ENCODE peak calls at places on chromosomes 5 and 9, in six cellular contexts. I, F, K, W, R and X are unnamed samples.

GRCh38 chr5:139395844-139396640 is 1.1 kb upstream of the PROB1 start:
- DNase-seq in W (no peak), I (no peak), F (no peak), K (no peak), R (no peak), X (no peak)

GRCh38 chr5:98483301-98483700 is 290.2 kb upstream of the RGMB start:
- DNase-seq in W (no peak), I (no peak), R (no peak), F (no peak), K (no peak), X (no peak)

GRCh38 chr9:118829334-118829733 is 539.9 kb downstream of the BRINP1 start:
- DNase-seq in R (no peak), F (peak; percentile 26), W (no peak), K (no peak), I (no peak), X (no peak)

GRCh38 chr9:7613931-7614330 is 185.6 kb downstream of the DMAC1 start:
- DNase-seq in F (no peak), R (no peak), K (no peak), I (no peak), W (no peak), X (no peak)

GRCh38 chr9:32723801-32724200 is 59.5 kb upstream of the TMEM215 start:
- DNase-seq in F (no peak), R (no peak), I (no peak), W (no peak), K (no peak), X (no peak)

GRCh38 chr5:149333711-149334443 is 11.4 kb upstream of the GRPEL2 start:
- DNase-seq in K (no peak), I (no peak), R (no peak), F (no peak), W (no peak), X (no peak)

GRCh38 chr9:13597427-13597826 is 317.9 kb upstream of the MPDZ start:
- DNase-seq in F (no peak), W (no peak), R (no peak), I (no peak), K (no peak), X (no peak)

GRCh38 chr9:135328485-135329417 is 150.8 kb upstream of the PPP1R26 start:
- DNase-seq in R (no peak), F (no peak), W (no peak), I (no peak), K (no peak), X (no peak)

GRCh38 chr9:35478871-35479270 is 11.0 kb upstream of the RUSC2 start:
- DNase-seq in I (no peak), K (no peak), F (no peak), W (no peak), R (no peak), X (no peak)

GRCh38 chr5:60959156-60959555 is 14.2 kb downstream of the NDUFAF2 start:
- DNase-seq in R (no peak), I (no peak), K (no peak), W (no peak), F (no peak), X (no peak)

GRCh38 chr5:135996611-135997010 is 32.2 kb upstream of the TGFBI start:
- DNase-seq in R (no peak), F (no peak), K (no peak), I (no peak), W (no peak), X (no peak)

GRCh38 chr5:157710887-157711286 is 20.3 kb upstream of the THG1L start:
- DNase-seq in W (no peak), R (no peak), F (no peak), K (no peak), I (no peak), X (no peak)

GRCh38 chr5:168481330-168481788 is 4.9 kb upstream of the RARS1 start:
- DNase-seq in R (no peak), F (no peak), I (no peak), K (no peak), W (no peak), X (no peak)

GRCh38 chr5:74943905-74944304 is 77.7 kb upstream of the FAM169A start:
- DNase-seq in R (no peak), I (no peak), F (no peak), W (no peak), K (no peak), X (no peak)

GRCh38 chr9:96061293-96061987 is 185.9 kb downstream of the ERCC6L2 start:
- DNase-seq in F (no peak), I (no peak), R (peak; percentile 22), W (no peak), K (peak; percentile 58), X (peak; percentile 42)

GRCh38 chr5:61298580-61298979 is 33.5 kb upstream of the ZSWIM6 start:
- DNase-seq in F (no peak), W (no peak), I (no peak), K (no peak), R (no peak), X (no peak)

GRCh38 chr9:130448035-130448624 is 3.4 kb downstream of the ASS1 start:
- DNase-seq in W (no peak), I (no peak), R (no peak), F (no peak), K (no peak), X (no peak)

GRCh38 chr5:64364426-64364825 is 141.4 kb upstream of the RGS7BP start:
- DNase-seq in I (no peak), F (no peak), W (no peak), R (no peak), K (no peak), X (no peak)

GRCh38 chr5:124235031-124235562 is 511.3 kb downstream of the ZNF608 start:
- DNase-seq in R (no peak), I (no peak), F (no peak), W (no peak), K (no peak), X (no peak)

GRCh38 chr5:29899583-29899982 is 1293.9 kb upstream of the CDH6 start:
- DNase-seq in R (no peak), F (no peak), K (no peak), W (no peak), I (no peak), X (no peak)

GRCh38 chr9:2159521-2160417 is 144.6 kb downstream of the SMARCA2 start:
- DNase-seq in R (no peak), W (no peak), K (no peak), F (no peak), I (no peak), X (no peak)

GRCh38 chr9:123438321-123438720 is 82.3 kb downstream of the CRB2 start:
- DNase-seq in I (no peak), W (no peak), F (no peak), R (no peak), K (no peak), X (no peak)

GRCh38 chr5:80761176-80761575 is 106.4 kb upstream of the DHFR start:
- DNase-seq in R (no peak), W (no peak), K (no peak), F (no peak), I (no peak), X (no peak)

GRCh38 chr5:77630246-77631165 is 8.0 kb downstream of the OTP start:
- DNase-seq in R (peak; percentile 32), I (no peak), F (no peak), K (peak; percentile 22), W (no peak), X (no peak)

GRCh38 chr9:38227061-38227540 is 158.1 kb upstream of the SHB start:
- DNase-seq in I (no peak), F (peak; percentile 92), W (no peak), K (peak; percentile 70), R (peak; percentile 26), X (no peak)

GRCh38 chr9:16002816-16003215 is 450.0 kb downstream of the CCDC171 start:
- DNase-seq in K (no peak), F (no peak), I (no peak), W (no peak), R (no peak), X (no peak)

GRCh38 chr9:123132696-123133095 is 99.2 kb downstream of the GPR21 start:
- DNase-seq in K (no peak), W (no peak), I (no peak), R (no peak), F (no peak), X (no peak)

GRCh38 chr5:149442563-149443182 is 63.6 kb upstream of the IL17B start:
- DNase-seq in F (no peak), I (no peak), K (peak; percentile 66), R (peak; percentile 48), W (peak; percentile 44), X (peak; percentile 34)

GRCh38 chr5:56463944-56464571 is 230.9 kb upstream of the ANKRD55 start:
- DNase-seq in I (no peak), R (no peak), K (no peak), W (no peak), F (no peak), X (no peak)

GRCh38 chr9:133286523-133286922 is 11.5 kb upstream of the ABO start:
- DNase-seq in F (no peak), R (no peak), K (no peak), I (no peak), W (no peak), X (no peak)

GRCh38 chr5:9712506-9713285 is 82.5 kb upstream of the TAS2R1 start:
- DNase-seq in I (no peak), F (no peak), R (no peak), K (no peak), W (no peak), X (no peak)